ENCODE peak calls at places on chromosomes 2 and 18, in ten cellular contexts. One of them, this sample, is unnamed.

GRCh38 chr2:147352294-147352693 is 492.5 kb upstream of the ACVR2A start:
- DNase-seq in WERI-Rb-1: no peak
- DNase-seq in nephron progenitor cell: no peak
- DNase-seq in GF-D8: no peak
- DNase-seq in CD4-positive, alpha-beta memory T cell: no peak
- DNase-seq in central memory CD4-positive, alpha-beta T cell: no peak
- DNase-seq in effector CD4-positive, alpha-beta T cell: no peak
- DNase-seq in COR-L47: peak; percentile 19
- DNase-seq in COLO829: no peak
- DNase-seq in AG09319: no peak
- DNase-seq in this sample: no peak

GRCh38 chr2:222993920-222994650 is 57.9 kb upstream of the KCNE4 start:
- DNase-seq in effector CD4-positive, alpha-beta T cell: no peak
- DNase-seq in central memory CD4-positive, alpha-beta T cell: no peak
- DNase-seq in COR-L47: peak; percentile 18
- DNase-seq in GF-D8: no peak
- DNase-seq in AG09319: peak; percentile 94
- DNase-seq in CD4-positive, alpha-beta memory T cell: no peak
- DNase-seq in WERI-Rb-1: no peak
- DNase-seq in COLO829: no peak
- DNase-seq in nephron progenitor cell: no peak
- DNase-seq in this sample: peak; percentile 85

GRCh38 chr2:10196275-10196892 is 73.8 kb downstream of the RRM2 start:
- DNase-seq in central memory CD4-positive, alpha-beta T cell: no peak
- DNase-seq in COLO829: no peak
- DNase-seq in COR-L47: no peak
- DNase-seq in effector CD4-positive, alpha-beta T cell: no peak
- DNase-seq in GF-D8: no peak
- DNase-seq in WERI-Rb-1: no peak
- DNase-seq in CD4-positive, alpha-beta memory T cell: no peak
- DNase-seq in AG09319: no peak
- DNase-seq in nephron progenitor cell: no peak
- DNase-seq in this sample: no peak

GRCh38 chr2:95012881-95013550 is 12.5 kb upstream of the MAL start:
- DNase-seq in central memory CD4-positive, alpha-beta T cell: no peak
- DNase-seq in AG09319: no peak
- DNase-seq in WERI-Rb-1: no peak
- DNase-seq in COLO829: no peak
- DNase-seq in nephron progenitor cell: no peak
- DNase-seq in COR-L47: no peak
- DNase-seq in GF-D8: no peak
- DNase-seq in effector CD4-positive, alpha-beta T cell: no peak
- DNase-seq in CD4-positive, alpha-beta memory T cell: no peak
- DNase-seq in this sample: no peak

GRCh38 chr2:166180951-166181812 is 53.4 kb upstream of the SCN1A start:
- DNase-seq in nephron progenitor cell: peak; percentile 70
- DNase-seq in effector CD4-positive, alpha-beta T cell: no peak
- DNase-seq in COR-L47: peak; percentile 80
- DNase-seq in GF-D8: no peak
- DNase-seq in COLO829: peak; percentile 30
- DNase-seq in central memory CD4-positive, alpha-beta T cell: no peak
- DNase-seq in WERI-Rb-1: peak; percentile 62
- DNase-seq in CD4-positive, alpha-beta memory T cell: no peak
- DNase-seq in AG09319: no peak
- DNase-seq in this sample: peak; percentile 36

GRCh38 chr18:4058179-4058578 is 396.9 kb downstream of the DLGAP1 start:
- DNase-seq in AG09319: no peak
- DNase-seq in COLO829: peak; percentile 22
- DNase-seq in COR-L47: no peak
- DNase-seq in WERI-Rb-1: no peak
- DNase-seq in central memory CD4-positive, alpha-beta T cell: no peak
- DNase-seq in nephron progenitor cell: no peak
- DNase-seq in GF-D8: no peak
- DNase-seq in CD4-positive, alpha-beta memory T cell: no peak
- DNase-seq in effector CD4-positive, alpha-beta T cell: no peak
- DNase-seq in this sample: no peak

GRCh38 chr2:43027496-43027895 is 198.9 kb downstream of the ZFP36L2 start:
- DNase-seq in GF-D8: no peak
- DNase-seq in CD4-positive, alpha-beta memory T cell: no peak
- DNase-seq in WERI-Rb-1: no peak
- DNase-seq in nephron progenitor cell: no peak
- DNase-seq in effector CD4-positive, alpha-beta T cell: no peak
- DNase-seq in COR-L47: no peak
- DNase-seq in central memory CD4-positive, alpha-beta T cell: no peak
- DNase-seq in AG09319: no peak
- DNase-seq in COLO829: no peak
- DNase-seq in this sample: no peak

GRCh38 chr2:230124792-230125452 is 56.2 kb upstream of the SLC16A14 start:
- DNase-seq in effector CD4-positive, alpha-beta T cell: no peak
- DNase-seq in GF-D8: peak; percentile 92
- DNase-seq in central memory CD4-positive, alpha-beta T cell: no peak
- DNase-seq in WERI-Rb-1: no peak
- DNase-seq in CD4-positive, alpha-beta memory T cell: no peak
- DNase-seq in COR-L47: no peak
- DNase-seq in nephron progenitor cell: no peak
- DNase-seq in COLO829: no peak
- DNase-seq in AG09319: no peak
- DNase-seq in this sample: peak; percentile 37

GRCh38 chr2:163281717-163282116 is 443.1 kb upstream of the KCNH7 start:
- DNase-seq in COR-L47: no peak
- DNase-seq in effector CD4-positive, alpha-beta T cell: no peak
- DNase-seq in AG09319: no peak
- DNase-seq in GF-D8: no peak
- DNase-seq in WERI-Rb-1: no peak
- DNase-seq in COLO829: no peak
- DNase-seq in nephron progenitor cell: no peak
- DNase-seq in CD4-positive, alpha-beta memory T cell: no peak
- DNase-seq in central memory CD4-positive, alpha-beta T cell: no peak
- DNase-seq in this sample: no peak

GRCh38 chr2:230594286-230594840 is 118.3 kb upstream of the CAB39 start:
- DNase-seq in effector CD4-positive, alpha-beta T cell: no peak
- DNase-seq in COLO829: no peak
- DNase-seq in nephron progenitor cell: no peak
- DNase-seq in GF-D8: no peak
- DNase-seq in CD4-positive, alpha-beta memory T cell: no peak
- DNase-seq in WERI-Rb-1: no peak
- DNase-seq in AG09319: no peak
- DNase-seq in central memory CD4-positive, alpha-beta T cell: no peak
- DNase-seq in COR-L47: no peak
- DNase-seq in this sample: no peak

GRCh38 chr2:102049756-102050443 is 58.1 kb downstream of the IL1R2 start:
- DNase-seq in effector CD4-positive, alpha-beta T cell: no peak
- DNase-seq in nephron progenitor cell: no peak
- DNase-seq in COR-L47: no peak
- DNase-seq in central memory CD4-positive, alpha-beta T cell: no peak
- DNase-seq in COLO829: peak; percentile 67
- DNase-seq in GF-D8: no peak
- DNase-seq in WERI-Rb-1: no peak
- DNase-seq in AG09319: no peak
- DNase-seq in CD4-positive, alpha-beta memory T cell: no peak
- DNase-seq in this sample: no peak

GRCh38 chr2:169118060-169118459 is 48.7 kb downstream of the DHRS9 start:
- DNase-seq in effector CD4-positive, alpha-beta T cell: no peak
- DNase-seq in COR-L47: no peak
- DNase-seq in CD4-positive, alpha-beta memory T cell: no peak
- DNase-seq in WERI-Rb-1: no peak
- DNase-seq in central memory CD4-positive, alpha-beta T cell: no peak
- DNase-seq in GF-D8: no peak
- DNase-seq in AG09319: no peak
- DNase-seq in COLO829: no peak
- DNase-seq in nephron progenitor cell: no peak
- DNase-seq in this sample: no peak

GRCh38 chr2:189109921-189110397 is 69.6 kb downstream of the COL5A2 start:
- DNase-seq in COLO829: no peak
- DNase-seq in AG09319: no peak
- DNase-seq in WERI-Rb-1: no peak
- DNase-seq in COR-L47: no peak
- DNase-seq in GF-D8: no peak
- DNase-seq in CD4-positive, alpha-beta memory T cell: no peak
- DNase-seq in effector CD4-positive, alpha-beta T cell: no peak
- DNase-seq in nephron progenitor cell: peak; percentile 9
- DNase-seq in central memory CD4-positive, alpha-beta T cell: no peak
- DNase-seq in this sample: no peak

GRCh38 chr2:33405180-33406105 is 71.0 kb upstream of the RASGRP3 start:
- DNase-seq in WERI-Rb-1: no peak
- DNase-seq in COR-L47: no peak
- DNase-seq in GF-D8: no peak
- DNase-seq in nephron progenitor cell: no peak
- DNase-seq in COLO829: no peak
- DNase-seq in effector CD4-positive, alpha-beta T cell: no peak
- DNase-seq in central memory CD4-positive, alpha-beta T cell: no peak
- DNase-seq in AG09319: no peak
- DNase-seq in CD4-positive, alpha-beta memory T cell: no peak
- DNase-seq in this sample: no peak

GRCh38 chr2:10179422-10179821 is 56.9 kb downstream of the RRM2 start:
- DNase-seq in WERI-Rb-1: no peak
- DNase-seq in central memory CD4-positive, alpha-beta T cell: no peak
- DNase-seq in effector CD4-positive, alpha-beta T cell: no peak
- DNase-seq in COLO829: no peak
- DNase-seq in CD4-positive, alpha-beta memory T cell: no peak
- DNase-seq in AG09319: no peak
- DNase-seq in COR-L47: no peak
- DNase-seq in GF-D8: no peak
- DNase-seq in nephron progenitor cell: no peak
- DNase-seq in this sample: no peak

GRCh38 chr2:241344925-241345651 is 11.0 kb upstream of the FARP2 start:
- DNase-seq in CD4-positive, alpha-beta memory T cell: no peak
- DNase-seq in COLO829: no peak
- DNase-seq in effector CD4-positive, alpha-beta T cell: no peak
- DNase-seq in central memory CD4-positive, alpha-beta T cell: no peak
- DNase-seq in GF-D8: no peak
- DNase-seq in AG09319: no peak
- DNase-seq in COR-L47: no peak
- DNase-seq in WERI-Rb-1: no peak
- DNase-seq in nephron progenitor cell: no peak
- DNase-seq in this sample: no peak

GRCh38 chr2:109447251-109447661 is 166.5 kb downstream of the SEPTIN10 start:
- DNase-seq in central memory CD4-positive, alpha-beta T cell: no peak
- DNase-seq in AG09319: peak; percentile 86
- DNase-seq in CD4-positive, alpha-beta memory T cell: no peak
- DNase-seq in effector CD4-positive, alpha-beta T cell: no peak
- DNase-seq in COLO829: no peak
- DNase-seq in WERI-Rb-1: peak; percentile 72
- DNase-seq in COR-L47: no peak
- DNase-seq in GF-D8: no peak
- DNase-seq in nephron progenitor cell: no peak
- DNase-seq in this sample: no peak

GRCh38 chr2:237682901-237683670 is 55.7 kb downstream of the LRRFIP1 start:
- DNase-seq in COR-L47: no peak
- DNase-seq in WERI-Rb-1: no peak
- DNase-seq in effector CD4-positive, alpha-beta T cell: no peak
- DNase-seq in central memory CD4-positive, alpha-beta T cell: no peak
- DNase-seq in CD4-positive, alpha-beta memory T cell: no peak
- DNase-seq in COLO829: no peak
- DNase-seq in AG09319: no peak
- DNase-seq in nephron progenitor cell: no peak
- DNase-seq in GF-D8: no peak
- DNase-seq in this sample: peak; percentile 64

GRCh38 chr2:171181067-171182049 is 20.7 kb upstream of the TLK1 start:
- DNase-seq in CD4-positive, alpha-beta memory T cell: no peak
- DNase-seq in central memory CD4-positive, alpha-beta T cell: no peak
- DNase-seq in effector CD4-positive, alpha-beta T cell: no peak
- DNase-seq in COLO829: no peak
- DNase-seq in COR-L47: no peak
- DNase-seq in nephron progenitor cell: no peak
- DNase-seq in WERI-Rb-1: no peak
- DNase-seq in AG09319: no peak
- DNase-seq in GF-D8: no peak
- DNase-seq in this sample: no peak

GRCh38 chr18:62897153-62897552 is 181.8 kb downstream of the PHLPP1 start:
- DNase-seq in CD4-positive, alpha-beta memory T cell: no peak
- DNase-seq in GF-D8: no peak
- DNase-seq in COR-L47: no peak
- DNase-seq in effector CD4-positive, alpha-beta T cell: no peak
- DNase-seq in AG09319: no peak
- DNase-seq in central memory CD4-positive, alpha-beta T cell: no peak
- DNase-seq in COLO829: no peak
- DNase-seq in WERI-Rb-1: no peak
- DNase-seq in nephron progenitor cell: no peak
- DNase-seq in this sample: no peak

GRCh38 chr2:134228493-134228903 is 25.4 kb upstream of the MGAT5 start:
- DNase-seq in nephron progenitor cell: no peak
- DNase-seq in CD4-positive, alpha-beta memory T cell: no peak
- DNase-seq in central memory CD4-positive, alpha-beta T cell: no peak
- DNase-seq in COLO829: no peak
- DNase-seq in WERI-Rb-1: no peak
- DNase-seq in effector CD4-positive, alpha-beta T cell: no peak
- DNase-seq in AG09319: no peak
- DNase-seq in COR-L47: no peak
- DNase-seq in GF-D8: no peak
- DNase-seq in this sample: no peak

GRCh38 chr2:33214436-33214835 is 262.0 kb upstream of the RASGRP3 start:
- DNase-seq in COR-L47: no peak
- DNase-seq in effector CD4-positive, alpha-beta T cell: no peak
- DNase-seq in central memory CD4-positive, alpha-beta T cell: no peak
- DNase-seq in COLO829: no peak
- DNase-seq in GF-D8: no peak
- DNase-seq in AG09319: no peak
- DNase-seq in nephron progenitor cell: no peak
- DNase-seq in CD4-positive, alpha-beta memory T cell: no peak
- DNase-seq in WERI-Rb-1: no peak
- DNase-seq in this sample: no peak

GRCh38 chr2:238238766-238239551 is 879 bp downstream of the HES6 start:
- DNase-seq in nephron progenitor cell: peak; percentile 34
- DNase-seq in COLO829: no peak
- DNase-seq in central memory CD4-positive, alpha-beta T cell: peak; percentile 39
- DNase-seq in AG09319: no peak
- DNase-seq in GF-D8: peak; percentile 38
- DNase-seq in CD4-positive, alpha-beta memory T cell: peak; percentile 39
- DNase-seq in COR-L47: peak; percentile 68
- DNase-seq in effector CD4-positive, alpha-beta T cell: peak; percentile 42
- DNase-seq in WERI-Rb-1: peak; percentile 56
- DNase-seq in this sample: peak; percentile 61

GRCh38 chr2:197219636-197220035 is 90.9 kb downstream of the ANKRD44 start:
- DNase-seq in COR-L47: no peak
- DNase-seq in nephron progenitor cell: no peak
- DNase-seq in GF-D8: no peak
- DNase-seq in CD4-positive, alpha-beta memory T cell: no peak
- DNase-seq in central memory CD4-positive, alpha-beta T cell: no peak
- DNase-seq in AG09319: no peak
- DNase-seq in effector CD4-positive, alpha-beta T cell: no peak
- DNase-seq in WERI-Rb-1: no peak
- DNase-seq in COLO829: no peak
- DNase-seq in this sample: no peak

GRCh38 chr2:187994464-187995331 is 297.0 kb upstream of the GULP1 start:
- DNase-seq in AG09319: no peak
- DNase-seq in CD4-positive, alpha-beta memory T cell: no peak
- DNase-seq in central memory CD4-positive, alpha-beta T cell: no peak
- DNase-seq in COLO829: no peak
- DNase-seq in GF-D8: no peak
- DNase-seq in nephron progenitor cell: no peak
- DNase-seq in WERI-Rb-1: no peak
- DNase-seq in effector CD4-positive, alpha-beta T cell: no peak
- DNase-seq in COR-L47: peak; percentile 79
- DNase-seq in this sample: peak; percentile 26

GRCh38 chr2:240237609-240238151 is 97.2 kb upstream of the OTOS start:
- DNase-seq in CD4-positive, alpha-beta memory T cell: no peak
- DNase-seq in nephron progenitor cell: no peak
- DNase-seq in COLO829: no peak
- DNase-seq in GF-D8: no peak
- DNase-seq in central memory CD4-positive, alpha-beta T cell: no peak
- DNase-seq in COR-L47: peak; percentile 26
- DNase-seq in WERI-Rb-1: no peak
- DNase-seq in effector CD4-positive, alpha-beta T cell: no peak
- DNase-seq in AG09319: no peak
- DNase-seq in this sample: peak; percentile 60

GRCh38 chr2:16114836-16115235 is 174.5 kb downstream of the MYCN start:
- DNase-seq in AG09319: no peak
- DNase-seq in COR-L47: no peak
- DNase-seq in COLO829: no peak
- DNase-seq in central memory CD4-positive, alpha-beta T cell: no peak
- DNase-seq in effector CD4-positive, alpha-beta T cell: no peak
- DNase-seq in WERI-Rb-1: no peak
- DNase-seq in CD4-positive, alpha-beta memory T cell: no peak
- DNase-seq in nephron progenitor cell: no peak
- DNase-seq in GF-D8: no peak
- DNase-seq in this sample: no peak

GRCh38 chr18:475202-475624 is 25.3 kb downstream of the COLEC12 start:
- DNase-seq in CD4-positive, alpha-beta memory T cell: no peak
- DNase-seq in nephron progenitor cell: peak; percentile 27
- DNase-seq in COR-L47: no peak
- DNase-seq in central memory CD4-positive, alpha-beta T cell: no peak
- DNase-seq in GF-D8: no peak
- DNase-seq in AG09319: no peak
- DNase-seq in effector CD4-positive, alpha-beta T cell: no peak
- DNase-seq in WERI-Rb-1: no peak
- DNase-seq in COLO829: no peak
- DNase-seq in this sample: peak; percentile 44

This sample was measured in left ventricle myocardium superior.